ENCODE peak calls at places on chromosomes 1 and 21, in seven cellular contexts. X is OCI-LY7, I is psoas muscle, G is RWPE1, A is MM.1S, E is ovary, V is adrenal gland. N is an unnamed sample.
A peak's percentile ranks its signal among the peaks of the same experiment; 100 is the strongest.

GRCh38 chr1:53878492-53879105 is 11.0 kb downstream of the YIPF1 start:
- DNase-seq in X (peak; percentile 67), I (no peak), G (peak; percentile 57), A (peak; percentile 73), E (no peak), V (no peak), N (no peak)

GRCh38 chr1:209884665-209885117 is 53.3 kb upstream of the SYT14 start:
- DNase-seq in X (no peak), I (no peak), G (peak; percentile 95), A (no peak), E (no peak), V (peak; percentile 79), N (no peak)

GRCh38 chr1:108079550-108079949 is 114.6 kb upstream of the VAV3 start:
- DNase-seq in X (peak; percentile 88), I (no peak), G (no peak), A (no peak), E (no peak), V (no peak), N (peak; percentile 6)

GRCh38 chr1:36322085-36322785 is 1.2 kb downstream of the EVA1B start:
- DNase-seq in X (no peak), I (no peak), G (no peak), A (no peak), E (peak; percentile 74), V (no peak), N (no peak)

GRCh38 chr1:7683521-7683920 is 87.6 kb upstream of the VAMP3 start:
- DNase-seq in X (no peak), I (no peak), G (no peak), A (no peak), E (peak; percentile 15), V (no peak), N (no peak)

GRCh38 chr1:54287176-54287650 is 87.2 kb downstream of the MRPL37 start:
- DNase-seq in X (peak; percentile 15), I (peak; percentile 91), G (peak; percentile 39), A (no peak), E (peak; percentile 74), V (peak; percentile 61), N (peak; percentile 75)

GRCh38 chr1:221101792-221102191 is 222.5 kb downstream of the HLX start:
- DNase-seq in X (no peak), I (no peak), G (no peak), A (no peak), E (no peak), V (no peak), N (no peak)

GRCh38 chr1:225603538-225604354 is 49.2 kb downstream of the ENAH start:
- DNase-seq in X (no peak), I (no peak), G (peak; percentile 80), A (no peak), E (no peak), V (no peak), N (no peak)

GRCh38 chr1:51741121-51741681 is 124.3 kb downstream of the OSBPL9 start:
- DNase-seq in X (no peak), I (no peak), G (no peak), A (no peak), E (no peak), V (no peak), N (no peak)

GRCh38 chr1:4586611-4587010 is 67.8 kb upstream of the AJAP1 start:
- DNase-seq in X (no peak), I (no peak), G (no peak), A (no peak), E (no peak), V (no peak), N (no peak)

GRCh38 chr1:219666242-219666641 is 53.3 kb upstream of the ZC3H11B start:
- DNase-seq in X (no peak), I (no peak), G (no peak), A (no peak), E (no peak), V (no peak), N (no peak)

GRCh38 chr1:35589516-35590427 is 16.7 kb downstream of the TFAP2E start:
- DNase-seq in X (no peak), I (no peak), G (no peak), A (no peak), E (no peak), V (no peak), N (no peak)

GRCh38 chr1:155166006-155166372 is 7.1 kb downstream of the KRTCAP2 start:
- DNase-seq in X (no peak), I (no peak), G (no peak), A (no peak), E (no peak), V (no peak), N (no peak)

GRCh38 chr21:44933199-44933937 is 6.5 kb upstream of the SLX9 start:
- DNase-seq in X (no peak), I (peak; percentile 31), G (no peak), A (no peak), E (no peak), V (no peak), N (no peak)

GRCh38 chr1:185045793-185046441 is 559 bp downstream of the RNF2 start:
- DNase-seq in X (peak; percentile 48), I (peak; percentile 52), G (peak; percentile 60), A (peak; percentile 29), E (peak; percentile 38), V (peak; percentile 38), N (peak; percentile 9)

GRCh38 chr1:218351617-218352438 is 6.7 kb downstream of the TGFB2 start:
- DNase-seq in X (no peak), I (peak; percentile 66), G (no peak), A (peak; percentile 35), E (peak; percentile 46), V (no peak), N (peak; percentile 19)

GRCh38 chr1:197519741-197520334 is 251.8 kb downstream of the CRB1 start:
- DNase-seq in X (peak; percentile 40), I (no peak), G (peak; percentile 48), A (peak; percentile 17), E (no peak), V (no peak), N (no peak)

GRCh38 chr1:32247983-32248889 is 1.2 kb downstream of the FAM167B start:
- DNase-seq in X (peak; percentile 89), I (peak; percentile 89), G (peak; percentile 67), A (peak; percentile 86), E (peak; percentile 84), V (peak; percentile 84), N (peak; percentile 56)

GRCh38 chr1:226111865-226112395 is 49.4 kb downstream of the H3-3A start:
- DNase-seq in X (no peak), I (no peak), G (no peak), A (peak; percentile 44), E (no peak), V (no peak), N (no peak)

GRCh38 chr1:1122078-1122811 is 6.4 kb upstream of the C1orf159 start:
- DNase-seq in X (peak; percentile 81), I (peak; percentile 90), G (peak; percentile 79), A (peak; percentile 71), E (peak; percentile 71), V (peak; percentile 80), N (peak; percentile 80)

GRCh38 chr1:79188371-79188770 is 181.8 kb upstream of the ADGRL4 start:
- DNase-seq in X (no peak), I (no peak), G (peak; percentile 10), A (no peak), E (no peak), V (no peak), N (no peak)

GRCh38 chr1:236035681-236036101 is 29.2 kb downstream of the NID1 start:
- DNase-seq in X (no peak), I (no peak), G (no peak), A (no peak), E (no peak), V (no peak), N (no peak)

GRCh38 chr1:240765732-240766363 is 153.9 kb upstream of the GREM2 start:
- DNase-seq in X (no peak), I (no peak), G (peak; percentile 23), A (no peak), E (no peak), V (no peak), N (no peak)

DNA sequence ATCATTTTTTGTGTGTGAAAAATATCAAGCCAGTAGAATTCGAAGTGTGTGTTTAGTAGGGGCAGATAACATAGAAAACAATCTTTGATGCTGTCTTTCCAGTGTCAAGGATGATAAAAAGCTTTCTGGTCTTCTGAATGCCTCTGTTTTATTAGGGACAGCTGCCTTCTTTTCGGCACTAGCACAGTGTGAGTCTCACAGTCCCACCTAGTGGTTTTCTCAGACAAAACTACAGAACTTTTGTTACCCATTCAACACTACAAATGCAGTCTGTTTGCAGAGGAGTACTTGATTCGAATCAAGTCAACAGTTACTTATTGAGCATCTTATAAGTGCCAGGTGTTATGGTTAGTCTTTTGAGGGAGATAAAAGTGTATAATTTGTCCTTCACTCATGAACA is 30.6 kb upstream of the MCOLN3 start:
- DNase-seq in X (peak; percentile 21), I (no peak), G (peak; percentile 7), A (no peak), E (no peak), V (no peak), N (no peak)
- H3K27ac ChIP-seq in X (no peak overlapping the region), I (no peak overlapping the region), G (no peak overlapping the region), A (no peak overlapping the region), E (no peak overlapping the region), V (no peak overlapping the region), N (no peak overlapping the region)

GRCh38 chr1:8702848-8703810 is 114.3 kb downstream of the RERE start:
- DNase-seq in X (peak; percentile 67), I (peak; percentile 97), G (peak; percentile 92), A (peak; percentile 93), E (peak; percentile 92), V (peak; percentile 92), N (peak; percentile 32)
- H3K27ac ChIP-seq in X (no peak overlapping the region), I (peak overlapping the region; percentile 85), G (peak overlapping the region; percentile 94), A (peak overlapping the region; percentile 65), E (peak overlapping the region; percentile 16), V (peak overlapping the region; percentile 45), N (no peak overlapping the region)

DNA sequence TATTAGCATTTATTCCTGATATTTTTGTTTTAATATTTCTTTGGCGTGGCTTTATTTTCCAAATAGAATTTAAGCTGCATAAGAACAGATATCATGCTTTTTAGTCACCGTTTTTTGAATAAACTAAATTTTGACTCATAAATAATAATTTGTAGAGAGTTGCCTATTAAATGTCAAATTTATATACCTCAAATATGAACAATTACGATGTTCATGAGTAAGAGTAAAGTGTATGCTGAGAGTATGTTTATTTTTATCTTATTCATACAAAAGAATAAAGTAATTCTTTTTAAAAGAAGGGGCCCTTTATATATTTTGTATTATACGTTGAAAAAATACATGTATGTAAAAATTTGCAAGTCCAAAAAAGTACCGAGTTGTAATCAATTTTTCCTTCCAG is 126.5 kb upstream of the NRIP1 start:
- DNase-seq in X (no peak), I (no peak), G (no peak), A (no peak), E (no peak), V (no peak), N (no peak)
- H3K27ac ChIP-seq in X (no peak overlapping the region), I (no peak overlapping the region), G (no peak overlapping the region), A (no peak overlapping the region), E (no peak overlapping the region), V (no peak overlapping the region), N (no peak overlapping the region)

DNA sequence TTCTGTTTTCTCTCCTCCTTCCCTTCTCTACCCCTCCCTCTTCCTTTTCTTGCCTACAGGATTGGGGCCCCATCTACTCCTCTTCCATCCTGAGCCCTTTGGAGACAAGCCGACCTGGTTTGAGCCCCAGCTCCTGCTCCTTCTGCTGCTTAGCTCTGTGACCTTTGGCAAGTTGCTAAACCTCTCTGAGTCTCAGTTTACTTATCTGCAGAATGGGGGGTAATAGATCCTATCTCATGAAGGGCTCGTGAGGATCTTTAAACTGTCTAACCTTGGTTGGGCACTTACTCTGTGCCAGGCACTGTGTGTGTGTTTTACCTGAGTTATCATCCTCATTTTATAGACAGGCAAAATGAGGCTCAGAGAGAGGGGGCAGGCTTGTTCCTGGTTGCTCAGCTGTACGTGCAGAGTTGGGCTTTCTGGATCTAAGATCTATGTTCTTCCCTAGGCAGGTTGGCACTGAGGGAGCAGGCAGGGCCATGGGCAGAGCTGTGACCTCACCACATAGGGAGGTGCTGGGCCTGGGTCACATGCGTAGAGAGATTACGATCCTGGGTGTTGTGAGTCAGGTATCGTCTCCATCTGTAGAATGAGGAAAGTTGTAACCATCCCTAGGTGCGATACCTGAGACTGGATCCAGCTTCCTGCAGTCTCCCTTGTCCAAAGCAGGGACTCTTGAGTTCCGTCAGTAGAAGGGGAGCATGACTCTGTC is 58.5 kb downstream of the FOXO6 start:
- DNase-seq in X (no peak), I (no peak), G (no peak), A (no peak), E (no peak), V (no peak), N (no peak)
- H3K27ac ChIP-seq in X (no peak overlapping the region), I (peak overlapping the region; percentile 93), G (peak overlapping the region; percentile 96), A (no peak overlapping the region), E (no peak overlapping the region), V (no peak overlapping the region), N (no peak overlapping the region)